ENCODE peak calls at places on chromosomes 13 and 19, in seven cellular contexts. K, F, X, J, Y, N and Z are unnamed samples.

GRCh38 chr13:49683489-49683888 is 7.8 kb downstream of the EBPL start:
- DNase-seq in Y (no peak), J (no peak), N (no peak), K (no peak), X (no peak), F (no peak), Z (no peak)

GRCh38 chr13:42333613-42334328 is 61.8 kb downstream of the AKAP11 start:
- DNase-seq in N (no peak), X (no peak), K (no peak), J (no peak), Y (no peak), F (no peak), Z (no peak)

GRCh38 chr19:27774337-27774736 is 1438.6 kb downstream of the UQCRFS1 start:
- DNase-seq in Y (no peak), J (no peak), K (no peak), N (no peak), F (no peak), X (no peak), Z (no peak)

GRCh38 chr19:30395283-30395682 is 23.1 kb downstream of the ZNF536 start:
- DNase-seq in Y (no peak), K (no peak), F (no peak), J (no peak), X (no peak), N (no peak), Z (no peak)

GRCh38 chr19:17654993-17655392 is 33.2 kb downstream of the UNC13A start:
- DNase-seq in Y (no peak), X (no peak), F (no peak), J (no peak), K (no peak), N (peak), Z (peak)

GRCh38 chr13:25806304-25806974 is 245.4 kb downstream of the SHISA2 start:
- DNase-seq in Y (no peak), K (no peak), X (no peak), F (no peak), N (no peak), J (no peak), Z (no peak)

GRCh38 chr19:6030214-6030507 is 52.2 kb upstream of the RANBP3 start:
- DNase-seq in F (no peak), X (no peak), N (no peak), J (no peak), Y (no peak), K (no peak), Z (no peak)

GRCh38 chr19:49585023-49585422 is 3.9 kb downstream of the PRRG2 start:
- DNase-seq in N (peak), F (no peak), Y (no peak), J (no peak), K (no peak), X (peak), Z (no peak)

GRCh38 chr19:10260141-10260584 is 8.1 kb downstream of the MRPL4 start:
- DNase-seq in Y (no peak), X (no peak), K (no peak), F (peak), J (no peak), N (no peak), Z (no peak)

GRCh38 chr19:38304352-38304865 is 358 bp downstream of the C19orf33 start:
- DNase-seq in X (no peak), Y (no peak), F (no peak), N (no peak), K (no peak), J (no peak), Z (no peak)

GRCh38 chr19:15864824-15865223 is 33.0 kb downstream of the CYP4F2 start:
- DNase-seq in K (no peak), Y (no peak), X (no peak), J (no peak), N (no peak), F (no peak), Z (no peak)

GRCh38 chr13:68261105-68261504 is 1031.0 kb upstream of the PCDH9 start:
- DNase-seq in X (no peak), F (no peak), K (no peak), N (no peak), J (no peak), Y (no peak), Z (no peak)

GRCh38 chr19:489418-490196 is 6.7 kb upstream of the MADCAM1 start:
- DNase-seq in X (no peak), Y (no peak), F (no peak), K (no peak), N (peak), J (no peak), Z (no peak)

GRCh38 chr13:85314686-85315085 is 484.5 kb downstream of the SLITRK6 start:
- DNase-seq in N (no peak), K (no peak), X (no peak), J (no peak), Y (no peak), F (no peak), Z (no peak)

GRCh38 chr19:56120371-56121179 is 520 bp downstream of the ZNF787 start:
- DNase-seq in Y (peak), N (peak), K (peak), F (peak), J (peak), X (peak), Z (peak)

GRCh38 chr13:29106651-29107050 is 286.5 kb downstream of the MTUS2 start:
- DNase-seq in X (no peak), N (no peak), K (no peak), J (no peak), F (no peak), Y (no peak), Z (no peak)

GRCh38 chr13:103140001-103140671 is 73.9 kb upstream of the SLC10A2 start:
- DNase-seq in F (no peak), J (no peak), N (peak), X (no peak), Y (no peak), K (no peak), Z (no peak)

GRCh38 chr13:33363328-33363727 is 77.8 kb upstream of the STARD13 start:
- DNase-seq in N (no peak), F (no peak), Y (no peak), K (no peak), X (no peak), J (no peak), Z (no peak)

GRCh38 chr19:623974-624373 is 9.4 kb downstream of the POLRMT start:
- DNase-seq in J (no peak), Y (no peak), F (no peak), N (no peak), X (no peak), K (no peak), Z (no peak)

GRCh38 chr13:33611016-33611805 is 206.7 kb upstream of the RFC3 start:
- DNase-seq in Y (peak), X (peak), J (peak), N (no peak), F (peak), K (peak), Z (peak)

GRCh38 chr13:51380269-51380668 is 40.8 kb downstream of the SERPINE3 start:
- DNase-seq in F (no peak), J (no peak), X (no peak), Y (no peak), K (no peak), N (no peak), Z (no peak)

GRCh38 chr19:38710928-38711725 is 33.1 kb downstream of the CAPN12 start:
- DNase-seq in X (no peak), K (no peak), Y (no peak), N (no peak), J (no peak), F (no peak), Z (no peak)

GRCh38 chr19:17244618-17245534 is 843 bp downstream of the NR2F6 start:
- DNase-seq in N (peak), K (no peak), J (no peak), Y (peak), X (peak), F (no peak), Z (no peak)

GRCh38 chr13:49495783-49496762 is at the start of gene PHF11:
- DNase-seq in F (peak), J (peak), Y (peak), N (peak), X (peak), K (peak), Z (peak)

GRCh38 chr19:38682872-38683392 is 35.5 kb downstream of the ACTN4 start:
- DNase-seq in F (no peak), J (no peak), N (no peak), K (no peak), X (no peak), Y (no peak), Z (no peak)

GRCh38 chr13:42617262-42617661 is 43.3 kb downstream of the TNFSF11 start:
- DNase-seq in N (no peak), Y (no peak), X (no peak), J (no peak), K (no peak), F (no peak), Z (no peak)

GRCh38 chr13:25990801-25991200 is 61.0 kb downstream of the SHISA2 start:
- DNase-seq in X (no peak), N (no peak), Y (no peak), F (no peak), K (no peak), J (no peak), Z (no peak)

GRCh38 chr13:41780736-41781708 is 179.9 kb downstream of the VWA8 start:
- DNase-seq in K (peak), Y (no peak), F (no peak), X (no peak), J (no peak), N (no peak), Z (no peak)

GRCh38 chr13:20121154-20121515 is 39.7 kb downstream of the GJA3 start:
- DNase-seq in K (no peak), N (no peak), F (no peak), X (no peak), J (no peak), Y (no peak), Z (no peak)

GRCh38 chr13:68810660-68811059 is 1297.0 kb upstream of the ATXN8OS start:
- DNase-seq in Y (no peak), X (no peak), F (no peak), J (no peak), K (no peak), N (peak), Z (no peak)

GRCh38 chr13:113202912-113203311 is 5.6 kb downstream of the PCID2 start:
- DNase-seq in X (no peak), J (no peak), Y (no peak), N (no peak), F (no peak), K (no peak), Z (no peak)

GRCh38 chr13:32902898-32903297 is 113.3 kb upstream of the KL start:
- DNase-seq in K (peak), X (peak), N (no peak), F (no peak), J (peak), Y (peak), Z (peak)

GRCh38 chr13:41148421-41149283 is 16.1 kb upstream of the KBTBD6 start:
- DNase-seq in K (no peak), J (no peak), F (no peak), Y (no peak), N (no peak), X (no peak), Z (no peak)

GRCh38 chr19:55383279-55383788 is 758 bp downstream of the TMEM238 start:
- DNase-seq in K (no peak), N (no peak), J (no peak), X (no peak), Y (no peak), F (no peak), Z (no peak)

GRCh38 chr13:110265341-110265681 is 41.6 kb downstream of the COL4A1 start:
- DNase-seq in N (peak), K (no peak), Y (no peak), J (peak), X (no peak), F (no peak), Z (no peak)
- H3K27ac ChIP-seq in N (peak), K (peak), Y (peak), J (peak), X (no peak), F (peak), Z (no peak)

GRCh38 chr19:40219721-40220276 is 1.6 kb upstream of the TTC9B start:
- DNase-seq in Y (no peak), X (no peak), J (no peak), N (no peak), K (no peak), F (no peak), Z (no peak)
- TF ChIP-seq CTCF in Y (no peak), X (no peak), J (no peak), N (no peak), K (no peak), F (no peak), Z (no peak)

GRCh38 chr13:99895428-99895998 is 76.1 kb downstream of the ZIC5 start:
- DNase-seq in K (no peak), X (no peak), Y (no peak), F (no peak), N (peak), J (no peak), Z (no peak)
- H3K4me3 ChIP-seq in K (peak), X (peak), Y (peak), F (no peak), N (peak), J (peak), Z (peak)

GRCh38 chr13:72542241-72542640 is 185.2 kb downstream of the MZT1 start:
- DNase-seq in F (no peak), K (no peak), J (no peak), N (no peak), X (no peak), Y (no peak), Z (no peak)
- H3K27ac ChIP-seq in F (no peak), K (no peak), J (no peak), N (no peak), X (no peak), Y (no peak), Z (no peak)

GRCh38 chr13:39052944-39053343 is 14.7 kb downstream of the NHLRC3 start:
- DNase-seq in F (no peak), N (no peak), J (no peak), Y (no peak), K (no peak), X (no peak), Z (no peak)

GRCh38 chr13:39054112-39054511 is 15.9 kb downstream of the NHLRC3 start:
- DNase-seq in N (no peak), X (no peak), J (no peak), Y (no peak), K (no peak), F (no peak), Z (no peak)

GRCh38 chr13:39049274-39049673 is 11.0 kb downstream of the NHLRC3 start:
- DNase-seq in N (no peak), F (no peak), X (no peak), J (no peak), Y (no peak), K (no peak), Z (no peak)

GRCh38 chr13:39048806-39049205 is 10.6 kb downstream of the NHLRC3 start:
- DNase-seq in F (no peak), K (no peak), Y (no peak), N (no peak), J (no peak), X (no peak), Z (no peak)

DNA sequence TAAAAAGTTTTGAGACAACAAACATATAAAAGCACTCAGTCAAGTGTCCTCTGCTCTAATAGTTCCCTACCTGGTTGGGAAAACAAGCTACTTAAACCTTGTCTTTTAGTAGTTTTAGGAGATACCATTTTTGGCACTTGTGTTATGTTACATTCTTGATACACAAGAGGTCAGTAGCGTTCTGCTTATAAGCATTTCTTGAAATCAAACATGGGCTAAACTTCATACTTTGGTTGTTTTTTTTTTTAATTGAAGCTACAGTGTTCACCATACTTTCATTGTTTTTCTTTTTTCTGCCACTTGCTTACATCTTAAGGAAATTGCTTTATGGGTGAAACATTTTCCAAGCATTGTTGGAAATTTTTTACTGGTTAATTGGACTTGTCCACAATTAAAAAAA is 12.9 kb downstream of the NHLRC3 start:
- DNase-seq in Y (no peak), J (no peak), K (no peak), N (peak), F (no peak), X (no peak), Z (no peak)
- TF ChIP-seq CTCF in Y (peak), J (no peak), K (peak), N (peak), F (no peak), X (no peak), Z (peak)